ENCODE peak calls at places on chromosomes 4 and X, in eight cellular contexts. One of them, this sample, is unnamed.

GRCh38 chr4:34193451-34194154 is 2050.7 kb downstream of the ARAP2 start:
- DNase-seq in left lung: no peak
- DNase-seq in SK-MEL-5: no peak
- DNase-seq in HuH-7: no peak
- DNase-seq in neuronal stem cell: no peak
- DNase-seq in Caco-2: no peak
- DNase-seq in AG04450: no peak
- DNase-seq in Right ventricle myocardium superior: no peak
- DNase-seq in this sample: no peak

GRCh38 chr4:38189445-38189844 is 229.2 kb downstream of the PTTG2 start:
- DNase-seq in SK-MEL-5: no peak
- DNase-seq in left lung: no peak
- DNase-seq in AG04450: peak; percentile 65
- DNase-seq in Right ventricle myocardium superior: no peak
- DNase-seq in HuH-7: no peak
- DNase-seq in neuronal stem cell: no peak
- DNase-seq in Caco-2: no peak
- DNase-seq in this sample: peak; percentile 27

GRCh38 chr4:155629183-155629825 is 37.3 kb upstream of the GUCY1A1 start:
- DNase-seq in left lung: no peak
- DNase-seq in neuronal stem cell: no peak
- DNase-seq in AG04450: no peak
- DNase-seq in Caco-2: no peak
- DNase-seq in HuH-7: no peak
- DNase-seq in SK-MEL-5: no peak
- DNase-seq in Right ventricle myocardium superior: no peak
- DNase-seq in this sample: no peak

GRCh38 chr4:132592340-132592739 is 556.8 kb upstream of the PCDH10 start:
- DNase-seq in SK-MEL-5: peak; percentile 36
- DNase-seq in Right ventricle myocardium superior: no peak
- DNase-seq in neuronal stem cell: no peak
- DNase-seq in AG04450: no peak
- DNase-seq in HuH-7: no peak
- DNase-seq in left lung: peak; percentile 23
- DNase-seq in Caco-2: no peak
- DNase-seq in this sample: no peak

GRCh38 chr4:78720994-78721677 is 55.0 kb upstream of the BMP2K start:
- DNase-seq in left lung: no peak
- DNase-seq in Right ventricle myocardium superior: no peak
- DNase-seq in Caco-2: no peak
- DNase-seq in neuronal stem cell: no peak
- DNase-seq in HuH-7: no peak
- DNase-seq in AG04450: no peak
- DNase-seq in SK-MEL-5: no peak
- DNase-seq in this sample: no peak

GRCh38 chr4:7652906-7653305 is 218.2 kb upstream of the PSAPL1 start:
- DNase-seq in neuronal stem cell: no peak
- DNase-seq in AG04450: no peak
- DNase-seq in left lung: no peak
- DNase-seq in HuH-7: no peak
- DNase-seq in Right ventricle myocardium superior: peak; percentile 15
- DNase-seq in Caco-2: no peak
- DNase-seq in SK-MEL-5: no peak
- DNase-seq in this sample: no peak

GRCh38 chr4:74933562-74934015 is 673 bp downstream of the PARM1 start:
- DNase-seq in left lung: peak; percentile 77
- DNase-seq in neuronal stem cell: no peak
- DNase-seq in SK-MEL-5: no peak
- DNase-seq in AG04450: no peak
- DNase-seq in Right ventricle myocardium superior: peak; percentile 56
- DNase-seq in Caco-2: peak; percentile 2
- DNase-seq in HuH-7: peak; percentile 6
- DNase-seq in this sample: no peak

GRCh38 chrX:115642895-115643530 is 82.0 kb downstream of the PLS3 start:
- DNase-seq in Caco-2: peak; percentile 48
- DNase-seq in Right ventricle myocardium superior: no peak
- DNase-seq in neuronal stem cell: peak; percentile 9
- DNase-seq in AG04450: peak; percentile 51
- DNase-seq in HuH-7: peak; percentile 30
- DNase-seq in SK-MEL-5: peak; percentile 68
- DNase-seq in left lung: no peak
- DNase-seq in this sample: peak; percentile 28

GRCh38 chr4:151356510-151356909 is 31.1 kb upstream of the SH3D19 start:
- DNase-seq in HuH-7: no peak
- DNase-seq in Right ventricle myocardium superior: no peak
- DNase-seq in Caco-2: no peak
- DNase-seq in left lung: no peak
- DNase-seq in AG04450: no peak
- DNase-seq in neuronal stem cell: no peak
- DNase-seq in SK-MEL-5: peak; percentile 22
- DNase-seq in this sample: peak; percentile 10

GRCh38 chr4:56768772-56769171 is 52.7 kb downstream of the SPINK2 start:
- DNase-seq in HuH-7: no peak
- DNase-seq in Caco-2: peak; percentile 23
- DNase-seq in AG04450: no peak
- DNase-seq in neuronal stem cell: no peak
- DNase-seq in SK-MEL-5: no peak
- DNase-seq in Right ventricle myocardium superior: no peak
- DNase-seq in left lung: no peak
- DNase-seq in this sample: no peak

GRCh38 chrX:8731579-8732395 is at the start of gene ANOS1:
- DNase-seq in neuronal stem cell: peak; percentile 61
- DNase-seq in Right ventricle myocardium superior: peak; percentile 81
- DNase-seq in Caco-2: peak; percentile 59
- DNase-seq in HuH-7: peak; percentile 60
- DNase-seq in AG04450: no peak
- DNase-seq in SK-MEL-5: no peak
- DNase-seq in left lung: peak; percentile 85
- DNase-seq in this sample: no peak

GRCh38 chrX:16825306-16826035 is 39.2 kb downstream of the TXLNG start:
- DNase-seq in Caco-2: no peak
- DNase-seq in left lung: no peak
- DNase-seq in neuronal stem cell: no peak
- DNase-seq in SK-MEL-5: no peak
- DNase-seq in AG04450: no peak
- DNase-seq in HuH-7: no peak
- DNase-seq in Right ventricle myocardium superior: no peak
- DNase-seq in this sample: no peak

GRCh38 chr4:89898304-89898716 is 3.7 kb downstream of the MMRN1 start:
- DNase-seq in SK-MEL-5: no peak
- DNase-seq in Caco-2: peak; percentile 63
- DNase-seq in left lung: no peak
- DNase-seq in Right ventricle myocardium superior: no peak
- DNase-seq in neuronal stem cell: peak; percentile 14
- DNase-seq in AG04450: no peak
- DNase-seq in HuH-7: no peak
- DNase-seq in this sample: no peak

GRCh38 chr4:74794341-74794801 is at the start of gene BTC:
- DNase-seq in AG04450: no peak
- DNase-seq in Right ventricle myocardium superior: peak; percentile 44
- DNase-seq in SK-MEL-5: peak; percentile 17
- DNase-seq in neuronal stem cell: peak; percentile 18
- DNase-seq in HuH-7: peak; percentile 81
- DNase-seq in left lung: peak; percentile 80
- DNase-seq in Caco-2: peak; percentile 69
- DNase-seq in this sample: no peak

GRCh38 chr4:79088991-79089705 is 149.9 kb upstream of the PAQR3 start:
- DNase-seq in HuH-7: no peak
- DNase-seq in Right ventricle myocardium superior: no peak
- DNase-seq in left lung: no peak
- DNase-seq in SK-MEL-5: no peak
- DNase-seq in Caco-2: no peak
- DNase-seq in AG04450: no peak
- DNase-seq in neuronal stem cell: no peak
- DNase-seq in this sample: no peak

GRCh38 chr4:153731239-153731638 is 28.6 kb downstream of the RNF175 start:
- DNase-seq in neuronal stem cell: no peak
- DNase-seq in Caco-2: no peak
- DNase-seq in left lung: no peak
- DNase-seq in Right ventricle myocardium superior: no peak
- DNase-seq in SK-MEL-5: peak; percentile 93
- DNase-seq in HuH-7: no peak
- DNase-seq in AG04450: peak; percentile 43
- DNase-seq in this sample: peak; percentile 95

GRCh38 chr4:128225148-128225547 is 62.5 kb downstream of the PGRMC2 start:
- DNase-seq in neuronal stem cell: no peak
- DNase-seq in HuH-7: no peak
- DNase-seq in AG04450: peak; percentile 69
- DNase-seq in Caco-2: no peak
- DNase-seq in Right ventricle myocardium superior: no peak
- DNase-seq in SK-MEL-5: no peak
- DNase-seq in left lung: no peak
- DNase-seq in this sample: no peak

GRCh38 chr4:14856076-14856926 is 146.0 kb upstream of the CPEB2 start:
- DNase-seq in AG04450: peak; percentile 88
- DNase-seq in HuH-7: no peak
- DNase-seq in neuronal stem cell: no peak
- DNase-seq in left lung: no peak
- DNase-seq in SK-MEL-5: peak; percentile 90
- DNase-seq in Caco-2: no peak
- DNase-seq in Right ventricle myocardium superior: no peak
- DNase-seq in this sample: peak; percentile 98

GRCh38 chrX:153637121-153638040 is 9.6 kb upstream of the DUSP9 start:
- DNase-seq in HuH-7: no peak
- DNase-seq in Right ventricle myocardium superior: no peak
- DNase-seq in left lung: no peak
- DNase-seq in AG04450: no peak
- DNase-seq in Caco-2: no peak
- DNase-seq in neuronal stem cell: no peak
- DNase-seq in SK-MEL-5: no peak
- DNase-seq in this sample: no peak

GRCh38 chrX:135086197-135086854 is 34.0 kb downstream of the ETDB start:
- DNase-seq in neuronal stem cell: peak; percentile 29
- DNase-seq in Right ventricle myocardium superior: no peak
- DNase-seq in left lung: no peak
- DNase-seq in SK-MEL-5: peak; percentile 71
- DNase-seq in Caco-2: peak; percentile 60
- DNase-seq in HuH-7: peak; percentile 49
- DNase-seq in AG04450: peak; percentile 23
- DNase-seq in this sample: peak; percentile 36

GRCh38 chrX:39772057-39772832 is 325.5 kb downstream of the BCOR start:
- DNase-seq in left lung: no peak
- DNase-seq in Right ventricle myocardium superior: no peak
- DNase-seq in neuronal stem cell: no peak
- DNase-seq in SK-MEL-5: no peak
- DNase-seq in HuH-7: peak; percentile 30
- DNase-seq in Caco-2: no peak
- DNase-seq in AG04450: no peak
- DNase-seq in this sample: no peak

GRCh38 chr4:99790796-99791617 is 25.6 kb upstream of the DAPP1 start:
- DNase-seq in Caco-2: no peak
- DNase-seq in left lung: no peak
- DNase-seq in AG04450: no peak
- DNase-seq in SK-MEL-5: peak; percentile 31
- DNase-seq in Right ventricle myocardium superior: no peak
- DNase-seq in HuH-7: no peak
- DNase-seq in neuronal stem cell: no peak
- DNase-seq in this sample: peak; percentile 47

GRCh38 chr4:84673475-84674230 is 90.7 kb downstream of the CDS1 start:
- DNase-seq in neuronal stem cell: no peak
- DNase-seq in Right ventricle myocardium superior: no peak
- DNase-seq in HuH-7: no peak
- DNase-seq in Caco-2: no peak
- DNase-seq in SK-MEL-5: no peak
- DNase-seq in AG04450: peak; percentile 63
- DNase-seq in left lung: no peak
- DNase-seq in this sample: peak; percentile 40

GRCh38 chrX:24956828-24957227 is 58.9 kb downstream of the ARX start:
- DNase-seq in left lung: no peak
- DNase-seq in Caco-2: no peak
- DNase-seq in Right ventricle myocardium superior: no peak
- DNase-seq in SK-MEL-5: no peak
- DNase-seq in neuronal stem cell: no peak
- DNase-seq in HuH-7: no peak
- DNase-seq in AG04450: peak; percentile 0
- DNase-seq in this sample: no peak

GRCh38 chr4:176377705-176378302 is 58.0 kb downstream of the SPCS3 start:
- DNase-seq in AG04450: no peak
- DNase-seq in Caco-2: no peak
- DNase-seq in SK-MEL-5: peak; percentile 50
- DNase-seq in left lung: no peak
- DNase-seq in HuH-7: peak; percentile 6
- DNase-seq in Right ventricle myocardium superior: no peak
- DNase-seq in neuronal stem cell: no peak
- DNase-seq in this sample: no peak

GRCh38 chr4:156827519-156827918 is 144.1 kb downstream of the PDGFC start:
- DNase-seq in HuH-7: no peak
- DNase-seq in Caco-2: no peak
- DNase-seq in neuronal stem cell: no peak
- DNase-seq in SK-MEL-5: no peak
- DNase-seq in AG04450: no peak
- DNase-seq in Right ventricle myocardium superior: no peak
- DNase-seq in left lung: no peak
- DNase-seq in this sample: no peak

GRCh38 chr4:80335554-80336358 is at the start of gene CFAP299:
- DNase-seq in neuronal stem cell: peak; percentile 82
- DNase-seq in left lung: peak; percentile 88
- DNase-seq in HuH-7: peak; percentile 78
- DNase-seq in Right ventricle myocardium superior: peak; percentile 91
- DNase-seq in Caco-2: peak; percentile 85
- DNase-seq in AG04450: peak; percentile 75
- DNase-seq in SK-MEL-5: peak; percentile 87
- DNase-seq in this sample: peak; percentile 56

GRCh38 chr4:6885953-6886557 is 23.6 kb upstream of the TBC1D14 start:
- DNase-seq in HuH-7: no peak
- DNase-seq in AG04450: no peak
- DNase-seq in left lung: peak; percentile 86
- DNase-seq in Caco-2: no peak
- DNase-seq in neuronal stem cell: no peak
- DNase-seq in Right ventricle myocardium superior: peak; percentile 82
- DNase-seq in SK-MEL-5: no peak
- DNase-seq in this sample: no peak

GRCh38 chrX:9171841-9172240 is 137.9 kb upstream of the FAM9B start:
- DNase-seq in AG04450: no peak
- DNase-seq in left lung: no peak
- DNase-seq in Caco-2: no peak
- DNase-seq in HuH-7: no peak
- DNase-seq in Right ventricle myocardium superior: no peak
- DNase-seq in neuronal stem cell: no peak
- DNase-seq in SK-MEL-5: no peak
- DNase-seq in this sample: no peak

GRCh38 chrX:135327299-135327698 is 18.0 kb downstream of the ETDC start:
- DNase-seq in left lung: no peak
- DNase-seq in neuronal stem cell: no peak
- DNase-seq in Caco-2: no peak
- DNase-seq in AG04450: peak; percentile 67
- DNase-seq in SK-MEL-5: no peak
- DNase-seq in Right ventricle myocardium superior: no peak
- DNase-seq in HuH-7: no peak
- DNase-seq in this sample: no peak

GRCh38 chrX:18354369-18355329 is at the start of gene SCML2:
- DNase-seq in HuH-7: peak; percentile 20
- DNase-seq in Caco-2: peak; percentile 74
- DNase-seq in SK-MEL-5: peak; percentile 21
- DNase-seq in Right ventricle myocardium superior: peak; percentile 62
- DNase-seq in left lung: peak; percentile 85
- DNase-seq in neuronal stem cell: peak; percentile 36
- DNase-seq in AG04450: no peak
- DNase-seq in this sample: no peak

GRCh38 chr4:93334003-93334402 is 494.6 kb upstream of the ATOH1 start:
- DNase-seq in left lung: no peak
- DNase-seq in Right ventricle myocardium superior: no peak
- DNase-seq in Caco-2: no peak
- DNase-seq in SK-MEL-5: no peak
- DNase-seq in AG04450: peak; percentile 13
- DNase-seq in neuronal stem cell: no peak
- DNase-seq in HuH-7: no peak
- DNase-seq in this sample: no peak

GRCh38 chr4:7876096-7876993 is 63.3 kb downstream of the AFAP1 start:
- DNase-seq in HuH-7: peak; percentile 19
- DNase-seq in left lung: no peak
- DNase-seq in neuronal stem cell: no peak
- DNase-seq in AG04450: no peak
- DNase-seq in SK-MEL-5: peak; percentile 42
- DNase-seq in Right ventricle myocardium superior: no peak
- DNase-seq in Caco-2: peak; percentile 63
- DNase-seq in this sample: no peak

GRCh38 chr4:185801471-185801870 is 10.5 kb downstream of the SORBS2 start:
- DNase-seq in neuronal stem cell: no peak
- DNase-seq in SK-MEL-5: no peak
- DNase-seq in Caco-2: no peak
- DNase-seq in Right ventricle myocardium superior: no peak
- DNase-seq in left lung: no peak
- DNase-seq in HuH-7: no peak
- DNase-seq in AG04450: no peak
- DNase-seq in this sample: no peak